ENCODE peak calls at places on chromosomes 1 and 21, in six cellular contexts. C is K562; X is posterior cingulate gyrus; F is COLO829; D is colonic mucosa; B is activated CD4-positive, alpha-beta T cell treated with anti-CD3 and anti-CD28 coated beads for 24 hours. W is an unnamed sample.

GRCh38 chr1:194014004-194014403 is 827.6 kb upstream of the B3GALT2 start:
- DNase-seq in X (no peak), C (no peak), B (no peak), D (no peak), F (no peak), W (no peak)

GRCh38 chr1:37574834-37575479 is 18.2 kb downstream of the DNALI1 start:
- DNase-seq in B (no peak), D (no peak), C (no peak), F (no peak), X (no peak), W (peak)

GRCh38 chr1:207752456-207753132 is 740 bp downstream of the CD46 start:
- DNase-seq in C (peak), F (no peak), B (peak), D (peak), X (no peak), W (peak)

GRCh38 chr1:38076038-38076437 is 29.4 kb upstream of the POU3F1 start:
- DNase-seq in B (no peak), F (no peak), D (no peak), X (no peak), C (peak), W (peak)

GRCh38 chr1:224380003-224380402 is 23.3 kb downstream of the CNIH4 start:
- DNase-seq in B (peak), X (no peak), F (no peak), D (no peak), C (no peak), W (no peak)

GRCh38 chr1:207040181-207040533 is 7.6 kb upstream of the C1orf116 start:
- DNase-seq in C (no peak), D (no peak), B (no peak), X (no peak), F (peak), W (no peak)

GRCh38 chr1:36306210-36306901 is at the start of gene SH3D21:
- DNase-seq in D (peak), B (no peak), X (no peak), C (no peak), F (no peak), W (peak)

GRCh38 chr1:175433586-175434267 is 241.2 kb upstream of the KIAA0040 start:
- DNase-seq in X (no peak), D (no peak), F (no peak), B (no peak), C (no peak), W (no peak)

GRCh38 chr1:31807273-31808048 is 8.4 kb downstream of the SPOCD1 start:
- DNase-seq in D (no peak), X (no peak), C (no peak), B (no peak), F (no peak), W (no peak)

GRCh38 chr1:165375623-165376022 is 19.1 kb upstream of the LMX1A start:
- DNase-seq in D (no peak), B (no peak), F (no peak), X (no peak), C (no peak), W (no peak)

GRCh38 chr21:44273046-44273445 is 11.3 kb upstream of the DNMT3L start:
- DNase-seq in X (no peak), F (no peak), D (no peak), B (no peak), C (no peak), W (no peak)

GRCh38 chr21:31772674-31773555 is 41.0 kb upstream of the SCAF4 start:
- DNase-seq in D (no peak), B (no peak), F (no peak), X (no peak), C (no peak), W (no peak)

GRCh38 chr1:196546272-196547245 is 61.7 kb downstream of the KCNT2 start:
- DNase-seq in B (no peak), X (no peak), D (no peak), F (no peak), C (peak), W (no peak)

GRCh38 chr1:65421341-65422174 is 1.1 kb downstream of the LEPR start:
- DNase-seq in F (no peak), C (peak), D (no peak), B (no peak), X (no peak), W (no peak)

GRCh38 chr21:36162631-36163030 is 6.0 kb downstream of the DOP1B start:
- DNase-seq in X (no peak), B (no peak), C (no peak), D (no peak), F (no peak), W (peak)

GRCh38 chr1:156852414-156852874 is 6.5 kb downstream of the INSRR start:
- DNase-seq in X (no peak), D (peak), B (no peak), F (no peak), C (no peak), W (no peak)

W was measured in Daoy.